ENCODE peak calls at places on chromosomes 13 and 19, in four cellular contexts. I, M, C and F are unnamed samples.
A peak's percentile ranks its signal among the peaks of the same experiment; 100 is the strongest.

GRCh38 chr13:32947411-32947810 is 68.8 kb upstream of the KL start:
- DNase-seq in I (no peak), M (no peak), C (no peak), F (no peak)

GRCh38 chr13:50923272-50923671 is 13.7 kb downstream of the RNASEH2B start:
- DNase-seq in I (no peak), M (no peak), C (no peak), F (no peak)

GRCh38 chr13:35687336-35687735 is 210.8 kb upstream of the MAB21L1 start:
- DNase-seq in I (no peak), M (no peak), C (no peak), F (no peak)

GRCh38 chr13:94112227-94112626 is 367.3 kb downstream of the DCT start:
- DNase-seq in I (no peak), M (peak; percentile 29), C (no peak), F (no peak)

GRCh38 chr19:14248578-14249011 is 42.6 kb upstream of the ADGRL1 start:
- DNase-seq in I (peak; percentile 36), M (peak; percentile 4), C (peak; percentile 95), F (no peak)

GRCh38 chr13:51025245-51025872 is 85.7 kb downstream of the C13orf42 start:
- DNase-seq in I (no peak), M (no peak), C (no peak), F (no peak)

GRCh38 chr13:101455863-101456262 is 3.4 kb downstream of the ITGBL1 start:
- DNase-seq in I (no peak), M (no peak), C (peak; percentile 33), F (peak; percentile 61)

GRCh38 chr19:17086811-17087210 is 11.2 kb downstream of the MYO9B start:
- DNase-seq in I (no peak), M (no peak), C (no peak), F (no peak)

GRCh38 chr13:102597029-102598015 is 536 bp downstream of the TPP2 start:
- DNase-seq in I (peak; percentile 11), M (peak; percentile 12), C (peak; percentile 31), F (peak; percentile 50)

DNA sequence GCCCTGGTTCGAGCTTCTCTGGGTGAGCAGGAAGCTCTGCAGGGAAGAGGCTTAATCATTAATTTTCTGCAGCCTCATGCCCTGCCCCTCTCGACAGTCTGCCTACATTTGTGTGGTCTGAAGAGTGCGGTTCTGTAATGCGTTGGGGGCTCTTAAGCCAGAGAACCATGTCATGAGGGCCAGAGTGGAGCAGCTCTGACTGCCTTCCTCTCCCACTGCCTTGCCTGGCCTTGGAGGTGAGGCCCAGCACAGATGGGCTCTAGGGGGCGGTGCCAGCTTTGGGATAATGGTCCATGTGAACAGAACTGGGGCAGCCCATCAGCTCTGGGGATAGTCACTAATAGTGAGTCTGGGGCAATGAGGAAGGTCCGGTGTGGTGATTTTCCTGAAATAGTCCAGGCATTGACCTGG is 5.7 kb downstream of the FGF9 start:
- DNase-seq in I (no peak), M (peak; percentile 34), C (peak; percentile 77), F (no peak)
- H3K27me3 ChIP-seq in I (no peaks in the 10 kb centered on the region), M (no peaks in the 10 kb centered on the region), C (peaks cover 67% of the 10 kb centered on the region), F (peaks cover 23% of the 10 kb centered on the region)

DNA sequence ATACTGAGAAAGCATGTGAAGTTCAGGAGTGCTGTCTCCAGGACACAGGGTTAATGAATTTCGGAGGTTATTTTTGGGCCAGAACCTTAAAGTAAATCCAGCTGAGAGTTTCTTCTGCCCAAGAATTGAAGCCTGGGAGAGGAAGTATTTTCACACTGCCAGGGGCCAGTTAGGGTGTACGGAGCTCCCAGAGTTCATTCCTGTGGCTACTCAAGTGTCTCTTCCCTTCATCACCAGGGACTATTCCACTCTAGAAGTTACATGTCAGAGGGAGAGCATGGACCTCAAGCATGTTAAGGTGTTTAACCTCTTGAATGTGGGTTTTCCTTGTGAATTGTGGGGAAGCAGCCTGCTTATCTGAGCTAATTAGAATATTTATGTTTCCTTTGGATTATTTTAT is 37.1 kb downstream of the ZNF136 start:
- DNase-seq in I (no peak), M (no peak), C (no peak), F (no peak)
- H3K36me3 ChIP-seq in I (no peaks in the 10 kb centered on the region), M (no peaks in the 10 kb centered on the region), C (peaks cover 6% of the 10 kb centered on the region), F (no peaks in the 10 kb centered on the region)

GRCh38 chr19:35718345-35719041 is 690 bp downstream of the KMT2B start:
- DNase-seq in I (peak; percentile 32), M (peak; percentile 55), C (peak; percentile 37), F (peak; percentile 52)

GRCh38 chr19:35716735-35716984 is 1.1 kb upstream of the KMT2B start:
- DNase-seq in I (no peak), M (no peak), C (no peak), F (no peak)

GRCh38 chr19:35717665-35718344 is at the start of gene KMT2B:
- DNase-seq in I (no peak), M (no peak), C (peak; percentile 98), F (peak; percentile 98)

GRCh38 chr19:35715981-35716734 is 1.6 kb upstream of the KMT2B start:
- DNase-seq in I (no peak), M (peak; percentile 67), C (peak; percentile 41), F (peak; percentile 56)

GRCh38 chr19:35716985-35717664 is 678 bp upstream of the KMT2B start:
- DNase-seq in I (peak; percentile 93), M (peak; percentile 98), C (peak; percentile 99), F (peak; percentile 89)
- H3K27me3 ChIP-seq in I (no peaks in the 10 kb centered on the region), M (no peaks in the 10 kb centered on the region), C (no peaks in the 10 kb centered on the region), F (no peaks in the 10 kb centered on the region)

DNA sequence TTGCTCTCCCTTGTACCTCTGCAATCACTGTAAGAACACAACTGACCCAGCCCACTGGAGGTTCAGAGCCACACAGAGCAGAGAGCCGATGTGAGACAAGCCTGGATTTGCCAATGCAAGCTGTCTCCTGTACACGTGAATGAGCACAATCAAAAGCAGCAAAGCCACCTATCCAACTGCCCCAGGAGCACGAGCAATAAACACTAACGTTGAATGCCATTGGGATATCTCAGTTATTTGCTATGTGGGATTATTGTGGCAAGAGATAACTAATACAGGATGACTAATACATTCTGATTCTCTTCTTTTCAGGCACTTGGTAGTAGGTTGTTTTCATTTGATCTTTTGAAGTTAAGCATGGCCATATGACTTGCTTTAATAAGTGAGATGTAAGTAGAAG is 85.2 kb upstream of the FAM216B start:
- DNase-seq in I (no peak), M (no peak), C (no peak), F (peak; percentile 55)
- H3K36me3 ChIP-seq in I (no peaks in the 10 kb centered on the region), M (no peaks in the 10 kb centered on the region), C (no peaks in the 10 kb centered on the region), F (no peaks in the 10 kb centered on the region)